ENCODE peak calls at places on chromosomes 12 and 14, in seven cellular contexts. One of them, this sample, is unnamed.

GRCh38 chr12:3662516-3662915 is 90.4 kb downstream of the CRACR2A start:
- DNase-seq in fibroblast of lung: peak
- DNase-seq in coronary artery: no peak
- DNase-seq in breast epithelium: no peak
- DNase-seq in vagina: no peak
- DNase-seq in effector memory CD4-positive, alpha-beta T cell: no peak
- DNase-seq in MM.1S: no peak
- DNase-seq in this sample: no peak

GRCh38 chr12:116609715-116610114 is 50.5 kb downstream of the MAP1LC3B2 start:
- DNase-seq in MM.1S: peak
- DNase-seq in vagina: no peak
- DNase-seq in breast epithelium: no peak
- DNase-seq in effector memory CD4-positive, alpha-beta T cell: no peak
- DNase-seq in coronary artery: no peak
- DNase-seq in fibroblast of lung: no peak
- DNase-seq in this sample: no peak

GRCh38 chr12:401235-402126 is at the start of gene CCDC77:
- DNase-seq in coronary artery: peak
- DNase-seq in MM.1S: peak
- DNase-seq in effector memory CD4-positive, alpha-beta T cell: peak
- DNase-seq in vagina: no peak
- DNase-seq in breast epithelium: peak
- DNase-seq in fibroblast of lung: peak
- DNase-seq in this sample: peak

GRCh38 chr12:62332598-62332997 is 72.4 kb downstream of the USP15 start:
- DNase-seq in coronary artery: no peak
- DNase-seq in effector memory CD4-positive, alpha-beta T cell: no peak
- DNase-seq in MM.1S: no peak
- DNase-seq in vagina: no peak
- DNase-seq in fibroblast of lung: peak
- DNase-seq in breast epithelium: no peak
- DNase-seq in this sample: no peak

GRCh38 chr12:104022816-104023215 is 27.2 kb downstream of the GLT8D2 start:
- DNase-seq in MM.1S: no peak
- DNase-seq in coronary artery: no peak
- DNase-seq in vagina: no peak
- DNase-seq in effector memory CD4-positive, alpha-beta T cell: no peak
- DNase-seq in fibroblast of lung: no peak
- DNase-seq in breast epithelium: no peak
- DNase-seq in this sample: no peak

GRCh38 chr12:47602949-47603558 is 102.8 kb downstream of the RPAP3 start:
- DNase-seq in coronary artery: no peak
- DNase-seq in fibroblast of lung: no peak
- DNase-seq in vagina: no peak
- DNase-seq in breast epithelium: no peak
- DNase-seq in MM.1S: no peak
- DNase-seq in effector memory CD4-positive, alpha-beta T cell: no peak
- DNase-seq in this sample: no peak

GRCh38 chr14:59919582-59920377 is at the start of gene LRRC9:
- DNase-seq in MM.1S: no peak
- DNase-seq in coronary artery: no peak
- DNase-seq in fibroblast of lung: peak
- DNase-seq in effector memory CD4-positive, alpha-beta T cell: no peak
- DNase-seq in breast epithelium: no peak
- DNase-seq in vagina: no peak
- DNase-seq in this sample: peak

GRCh38 chr12:99915251-99916082 is 69.3 kb downstream of the ANKS1B start:
- DNase-seq in MM.1S: no peak
- DNase-seq in fibroblast of lung: no peak
- DNase-seq in effector memory CD4-positive, alpha-beta T cell: no peak
- DNase-seq in vagina: no peak
- DNase-seq in breast epithelium: no peak
- DNase-seq in coronary artery: no peak
- DNase-seq in this sample: no peak

GRCh38 chr12:78439666-78440065 is 424.9 kb upstream of the SYT1 start:
- DNase-seq in fibroblast of lung: no peak
- DNase-seq in coronary artery: no peak
- DNase-seq in MM.1S: no peak
- DNase-seq in vagina: no peak
- DNase-seq in effector memory CD4-positive, alpha-beta T cell: no peak
- DNase-seq in breast epithelium: no peak
- DNase-seq in this sample: no peak

GRCh38 chr14:96275182-96276112 is 19.4 kb downstream of the BDKRB1 start:
- DNase-seq in fibroblast of lung: peak
- DNase-seq in MM.1S: peak
- DNase-seq in vagina: no peak
- DNase-seq in coronary artery: no peak
- DNase-seq in breast epithelium: peak
- DNase-seq in effector memory CD4-positive, alpha-beta T cell: peak
- DNase-seq in this sample: peak

GRCh38 chr14:94291906-94292525 is 1.1 kb downstream of the SERPINA10 start:
- DNase-seq in vagina: no peak
- DNase-seq in coronary artery: no peak
- DNase-seq in breast epithelium: no peak
- DNase-seq in MM.1S: no peak
- DNase-seq in fibroblast of lung: no peak
- DNase-seq in effector memory CD4-positive, alpha-beta T cell: no peak
- DNase-seq in this sample: no peak

GRCh38 chr12:122646568-122647220 is 56.5 kb downstream of the HCAR2 start:
- DNase-seq in breast epithelium: no peak
- DNase-seq in coronary artery: no peak
- DNase-seq in effector memory CD4-positive, alpha-beta T cell: no peak
- DNase-seq in fibroblast of lung: peak
- DNase-seq in MM.1S: peak
- DNase-seq in vagina: no peak
- DNase-seq in this sample: no peak

GRCh38 chr12:32603858-32604257 is 75.2 kb upstream of the DNM1L start:
- DNase-seq in breast epithelium: no peak
- DNase-seq in effector memory CD4-positive, alpha-beta T cell: no peak
- DNase-seq in coronary artery: no peak
- DNase-seq in MM.1S: no peak
- DNase-seq in vagina: no peak
- DNase-seq in fibroblast of lung: peak
- DNase-seq in this sample: no peak

GRCh38 chr12:26345471-26346003 is 150.2 kb downstream of the SSPN start:
- DNase-seq in coronary artery: no peak
- DNase-seq in vagina: no peak
- DNase-seq in fibroblast of lung: no peak
- DNase-seq in breast epithelium: no peak
- DNase-seq in effector memory CD4-positive, alpha-beta T cell: no peak
- DNase-seq in MM.1S: no peak
- DNase-seq in this sample: no peak

GRCh38 chr12:1744932-1745331 is 54.1 kb downstream of the ADIPOR2 start:
- DNase-seq in MM.1S: no peak
- DNase-seq in breast epithelium: no peak
- DNase-seq in vagina: no peak
- DNase-seq in fibroblast of lung: no peak
- DNase-seq in effector memory CD4-positive, alpha-beta T cell: no peak
- DNase-seq in coronary artery: no peak
- DNase-seq in this sample: peak

GRCh38 chr12:101759396-101760047 is 20.3 kb upstream of the SYCP3 start:
- DNase-seq in coronary artery: no peak
- DNase-seq in vagina: no peak
- DNase-seq in MM.1S: peak
- DNase-seq in breast epithelium: no peak
- DNase-seq in effector memory CD4-positive, alpha-beta T cell: no peak
- DNase-seq in fibroblast of lung: peak
- DNase-seq in this sample: no peak

GRCh38 chr12:110940933-110941332 is 20.6 kb upstream of the MYL2 start:
- DNase-seq in MM.1S: no peak
- DNase-seq in breast epithelium: no peak
- DNase-seq in fibroblast of lung: no peak
- DNase-seq in vagina: no peak
- DNase-seq in coronary artery: no peak
- DNase-seq in effector memory CD4-positive, alpha-beta T cell: no peak
- DNase-seq in this sample: no peak

GRCh38 chr14:39217214-39217879 is 16.4 kb upstream of the MIA2 start:
- DNase-seq in vagina: no peak
- DNase-seq in effector memory CD4-positive, alpha-beta T cell: no peak
- DNase-seq in coronary artery: no peak
- DNase-seq in MM.1S: no peak
- DNase-seq in breast epithelium: no peak
- DNase-seq in fibroblast of lung: no peak
- DNase-seq in this sample: no peak

GRCh38 chr12:110343114-110343513 is 60.4 kb downstream of the ANAPC7 start:
- DNase-seq in effector memory CD4-positive, alpha-beta T cell: no peak
- DNase-seq in MM.1S: no peak
- DNase-seq in vagina: no peak
- DNase-seq in breast epithelium: no peak
- DNase-seq in coronary artery: no peak
- DNase-seq in fibroblast of lung: no peak
- DNase-seq in this sample: no peak

GRCh38 chr14:94994245-94994644 is 163.1 kb downstream of the DICER1 start:
- DNase-seq in coronary artery: no peak
- DNase-seq in MM.1S: no peak
- DNase-seq in effector memory CD4-positive, alpha-beta T cell: no peak
- DNase-seq in vagina: no peak
- DNase-seq in fibroblast of lung: no peak
- DNase-seq in breast epithelium: no peak
- DNase-seq in this sample: no peak

GRCh38 chr14:105085766-105086165 is 20.5 kb upstream of the GPR132 start:
- DNase-seq in fibroblast of lung: no peak
- DNase-seq in effector memory CD4-positive, alpha-beta T cell: no peak
- DNase-seq in MM.1S: no peak
- DNase-seq in coronary artery: no peak
- DNase-seq in vagina: no peak
- DNase-seq in breast epithelium: peak
- DNase-seq in this sample: no peak

GRCh38 chr12:79407671-79408622 is 282.8 kb downstream of the PAWR start:
- DNase-seq in effector memory CD4-positive, alpha-beta T cell: no peak
- DNase-seq in MM.1S: peak
- DNase-seq in vagina: no peak
- DNase-seq in breast epithelium: no peak
- DNase-seq in coronary artery: no peak
- DNase-seq in fibroblast of lung: peak
- DNase-seq in this sample: peak

GRCh38 chr14:77088219-77088618 is 9.8 kb upstream of the CIPC start:
- DNase-seq in effector memory CD4-positive, alpha-beta T cell: no peak
- DNase-seq in vagina: no peak
- DNase-seq in coronary artery: no peak
- DNase-seq in MM.1S: no peak
- DNase-seq in fibroblast of lung: no peak
- DNase-seq in breast epithelium: peak
- DNase-seq in this sample: peak
- H3K27ac ChIP-seq in effector memory CD4-positive, alpha-beta T cell: no peak
- H3K27ac ChIP-seq in vagina: peak
- H3K27ac ChIP-seq in coronary artery: no peak
- H3K27ac ChIP-seq in MM.1S: no peak
- H3K27ac ChIP-seq in fibroblast of lung: no peak
- H3K27ac ChIP-seq in breast epithelium: peak
- H3K27ac ChIP-seq in this sample: no peak

DNA sequence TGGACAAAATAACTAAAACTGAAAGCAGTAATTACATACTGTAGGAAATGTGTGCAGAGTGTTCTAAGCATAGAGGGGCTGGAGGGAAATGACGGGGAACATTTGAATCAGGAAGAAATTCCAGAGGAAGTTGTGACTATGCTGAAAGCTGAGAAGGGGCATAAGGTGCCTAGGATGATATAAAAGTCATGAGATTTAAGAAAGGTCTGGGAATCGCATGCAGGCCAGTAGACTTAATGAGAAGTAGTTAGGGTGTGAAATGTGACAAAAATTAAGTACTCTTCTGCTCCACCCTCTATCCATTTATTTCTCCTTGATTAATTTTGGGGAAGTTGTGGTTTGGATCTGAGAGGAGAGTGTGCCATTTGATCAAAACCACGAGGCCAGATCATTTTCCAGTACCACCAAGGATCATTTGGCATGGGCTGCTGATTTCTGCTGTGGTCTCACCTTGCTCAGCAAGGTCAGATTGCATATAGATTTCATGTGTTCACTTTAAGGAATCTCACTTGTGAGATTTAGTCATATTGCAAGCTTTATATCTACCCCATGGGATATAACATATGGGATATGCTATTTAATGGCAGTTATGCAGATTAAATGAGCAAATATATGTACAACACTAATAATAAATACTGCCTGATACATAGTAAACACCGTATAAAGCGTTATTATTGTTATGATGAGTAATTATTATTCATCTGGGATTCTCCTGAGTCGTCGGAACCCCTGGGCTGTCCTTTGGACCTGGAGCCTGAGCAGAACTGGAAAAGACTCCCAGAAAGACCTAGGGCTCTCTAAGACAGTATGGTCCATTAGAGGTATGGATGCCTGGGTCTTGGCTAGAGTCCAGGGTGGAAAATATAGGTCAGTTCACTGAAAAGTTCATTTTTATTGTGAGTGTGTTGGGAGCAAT is 72.3 kb downstream of the SRGAP1 start:
- DNase-seq in MM.1S: no peak
- DNase-seq in breast epithelium: no peak
- DNase-seq in vagina: no peak
- DNase-seq in fibroblast of lung: peak
- DNase-seq in coronary artery: no peak
- DNase-seq in effector memory CD4-positive, alpha-beta T cell: no peak
- DNase-seq in this sample: no peak
- H3K4me3 ChIP-seq in MM.1S: no peak
- H3K4me3 ChIP-seq in breast epithelium: no peak
- H3K4me3 ChIP-seq in vagina: no peak
- H3K4me3 ChIP-seq in fibroblast of lung: no peak
- H3K4me3 ChIP-seq in coronary artery: no peak
- H3K4me3 ChIP-seq in effector memory CD4-positive, alpha-beta T cell: no peak
- H3K4me3 ChIP-seq in this sample: no peak

DNA sequence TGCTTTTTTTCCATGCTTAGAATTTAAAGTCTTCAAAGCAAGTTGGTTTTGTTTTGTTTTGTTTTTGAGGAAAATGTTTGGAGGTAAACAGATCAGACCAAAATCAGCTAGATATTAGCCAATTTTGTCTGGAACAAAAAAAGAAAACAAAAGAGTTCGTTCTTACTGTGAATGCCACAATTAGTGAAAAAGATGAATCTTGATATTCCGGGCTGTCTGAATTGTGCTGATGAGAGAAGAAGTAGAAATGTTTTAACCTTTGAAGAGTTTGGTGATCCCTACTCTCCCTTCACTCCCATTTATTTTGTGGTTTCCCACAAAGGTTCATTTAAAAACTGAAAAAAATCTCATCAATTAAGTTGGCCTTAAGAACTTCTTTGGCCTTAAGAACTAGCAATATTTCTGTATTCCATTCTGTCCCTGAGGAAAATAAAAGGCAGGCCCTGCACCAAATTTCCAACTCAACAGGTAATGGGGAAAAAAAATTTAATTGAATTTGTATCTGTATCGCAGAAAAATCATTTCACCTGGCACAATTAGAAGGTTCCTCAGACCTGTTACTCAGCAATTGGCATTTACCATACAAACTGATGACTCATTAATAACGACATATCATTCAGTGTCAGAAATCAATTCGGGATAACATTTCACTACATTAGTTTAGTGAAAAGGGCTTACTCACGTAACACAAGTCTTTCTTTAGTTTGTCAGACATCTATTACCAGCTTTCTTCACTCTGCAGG is 562 bp upstream of the GLIPR1L2 start:
- DNase-seq in effector memory CD4-positive, alpha-beta T cell: no peak
- DNase-seq in fibroblast of lung: no peak
- DNase-seq in vagina: no peak
- DNase-seq in MM.1S: peak
- DNase-seq in breast epithelium: no peak
- DNase-seq in coronary artery: no peak
- DNase-seq in this sample: peak
- H3K27ac ChIP-seq in effector memory CD4-positive, alpha-beta T cell: peak
- H3K27ac ChIP-seq in fibroblast of lung: peak
- H3K27ac ChIP-seq in vagina: peak
- H3K27ac ChIP-seq in MM.1S: peak
- H3K27ac ChIP-seq in breast epithelium: peak
- H3K27ac ChIP-seq in coronary artery: peak
- H3K27ac ChIP-seq in this sample: no peak

GRCh38 chr12:57614948-57615500 is 3.8 kb downstream of the ARHGEF25 start:
- DNase-seq in breast epithelium: no peak
- DNase-seq in MM.1S: no peak
- DNase-seq in coronary artery: no peak
- DNase-seq in effector memory CD4-positive, alpha-beta T cell: no peak
- DNase-seq in fibroblast of lung: no peak
- DNase-seq in vagina: no peak
- DNase-seq in this sample: no peak
- H3K4me3 ChIP-seq in breast epithelium: no peak
- H3K4me3 ChIP-seq in MM.1S: no peak
- H3K4me3 ChIP-seq in coronary artery: no peak
- H3K4me3 ChIP-seq in effector memory CD4-positive, alpha-beta T cell: no peak
- H3K4me3 ChIP-seq in fibroblast of lung: no peak
- H3K4me3 ChIP-seq in vagina: no peak
- H3K4me3 ChIP-seq in this sample: no peak

This sample was measured in iPS DF 6.9.